ENCODE peak calls at places on chromosomes 1 and 21, in five cellular contexts. W is HCT116, E is foreskin fibroblast, B is heart right ventricle, J is dorsolateral prefrontal cortex. Q is an unnamed sample.

GRCh38 chr1:156489166-156489934 is 11.2 kb downstream of the MEF2D start:
- DNase-seq in W (no peak), E (no peak), B (peak), J (peak), Q (no peak)

GRCh38 chr1:65681101-65681500 is 111.6 kb upstream of the PDE4B start:
- DNase-seq in W (no peak), E (peak), B (no peak), J (no peak), Q (peak)

GRCh38 chr1:231814031-231814430 is 187.4 kb downstream of the DISC1 start:
- DNase-seq in W (no peak), E (no peak), B (no peak), J (no peak), Q (no peak)

GRCh38 chr21:45970674-45971486 is 10.7 kb upstream of the COL6A1 start:
- DNase-seq in W (no peak), E (no peak), B (peak), J (no peak), Q (no peak)

GRCh38 chr1:195195423-195196057 is 1412.7 kb downstream of the KCNT2 start:
- DNase-seq in W (no peak), E (no peak), B (no peak), J (no peak), Q (no peak)

GRCh38 chr21:26795398-26795790 is 49.8 kb downstream of the ADAMTS1 start:
- DNase-seq in W (no peak), E (no peak), B (no peak), J (no peak), Q (no peak)

GRCh38 chr21:39518055-39518844 is 66.5 kb downstream of the SH3BGR start:
- DNase-seq in W (peak), E (peak), B (peak), J (peak), Q (peak)

GRCh38 chr1:218353656-218354055 is 8.5 kb downstream of the TGFB2 start:
- DNase-seq in W (no peak), E (no peak), B (no peak), J (no peak), Q (no peak)

GRCh38 chr1:10209905-10210810 is at the start of gene KIF1B:
- DNase-seq in W (peak), E (peak), B (peak), J (peak), Q (peak)

GRCh38 chr1:219340796-219341195 is 167.1 kb downstream of the LYPLAL1 start:
- DNase-seq in W (no peak), E (peak), B (no peak), J (no peak), Q (no peak)

GRCh38 chr1:29485096-29485925 is 249.0 kb downstream of the PTPRU start:
- DNase-seq in W (no peak), E (no peak), B (no peak), J (no peak), Q (no peak)

GRCh38 chr1:227805606-227806197 is 9.8 kb upstream of the PRSS38 start:
- DNase-seq in W (peak), E (peak), B (no peak), J (no peak), Q (peak)
- TF ChIP-seq CTCF in W (peak), E (no peak), B (no peak), J (no peak), Q (no peak)

GRCh38 chr1:87279201-87279860 is 49.3 kb upstream of the LMO4 start:
- DNase-seq in W (no peak), E (no peak), B (peak), J (no peak), Q (no peak)
- H3K4me3 ChIP-seq in W (no peak), E (no peak), B (no peak), J (no peak), Q (no peak)

DNA sequence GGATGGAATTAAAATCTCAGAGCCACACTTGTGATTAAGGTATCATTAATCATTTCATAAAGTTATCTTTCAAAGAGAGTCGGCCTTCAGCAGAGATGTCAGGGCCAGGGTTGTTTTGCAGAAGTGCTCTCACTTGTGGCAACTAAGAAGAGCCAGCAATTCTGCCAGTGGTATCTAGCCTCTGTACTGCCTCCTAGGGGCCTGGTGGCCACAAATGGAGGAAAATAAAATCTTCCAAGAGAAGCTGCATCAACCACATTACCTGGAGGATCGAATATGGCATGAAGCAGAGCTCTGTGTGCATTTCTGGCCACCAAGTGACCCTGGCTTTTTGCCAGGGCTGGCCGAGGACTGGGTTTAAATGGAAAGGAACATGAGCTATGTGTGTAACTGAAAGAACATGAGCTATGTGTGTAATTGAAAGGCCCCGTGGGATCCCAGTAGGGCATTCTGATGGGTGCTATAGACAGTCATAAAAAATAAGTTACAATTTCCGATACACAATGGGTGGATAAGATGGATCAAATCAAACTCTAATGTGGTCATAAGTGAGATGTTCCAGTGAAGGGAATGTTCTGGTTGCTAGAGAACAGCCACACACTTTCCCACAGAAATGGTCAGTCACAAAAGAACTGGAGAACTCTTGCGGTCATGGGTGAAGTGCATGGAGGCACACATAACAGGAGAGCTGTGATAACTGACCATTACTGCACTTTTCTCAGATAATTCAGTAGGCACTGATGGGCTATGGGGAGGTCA is 335.8 kb downstream of the CAMTA1 start:
- DNase-seq in W (no peak), E (no peak), B (no peak), J (peak), Q (no peak)
- TF ChIP-seq CTCF in W (peak), E (no peak), B (no peak), J (no peak), Q (peak)

DNA sequence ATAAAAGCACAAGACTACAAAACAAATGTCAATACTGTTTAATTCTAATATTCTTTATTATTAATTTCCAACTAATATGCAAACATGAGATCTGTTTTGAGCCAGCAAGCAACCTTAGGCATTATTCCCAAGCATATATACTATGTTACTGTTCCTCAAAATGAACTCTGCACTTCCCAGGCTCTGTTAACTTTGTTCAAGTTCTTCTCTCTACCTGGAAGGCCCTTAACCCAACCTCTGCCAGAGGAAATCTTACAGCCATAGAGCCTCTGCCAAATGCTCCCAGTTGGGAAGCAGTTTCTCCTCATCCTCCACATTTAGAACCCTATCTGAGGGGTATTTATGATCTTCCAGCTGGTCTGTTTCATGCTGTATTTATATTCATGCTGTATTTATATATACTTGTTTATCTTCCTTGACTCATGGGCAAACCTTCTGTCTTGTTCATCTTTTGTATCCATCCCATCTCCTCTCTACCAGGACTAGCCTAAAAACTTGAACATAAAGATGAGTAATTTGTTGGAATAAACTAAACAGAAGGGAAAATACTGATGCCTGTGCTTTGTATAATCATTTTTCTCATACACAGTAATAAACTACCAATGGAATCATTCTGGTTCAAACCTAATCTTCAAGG is 5.3 kb downstream of the IVNS1ABP start:
- DNase-seq in W (no peak), E (no peak), B (no peak), J (no peak), Q (no peak)
- H3K4me3 ChIP-seq in W (no peak), E (no peak), B (no peak), J (no peak), Q (no peak)

GRCh38 chr1:160779662-160780397 is 16.1 kb upstream of the LY9 start:
- DNase-seq in W (peak), E (no peak), B (no peak), J (no peak), Q (no peak)
- TF ChIP-seq CTCF in W (peak), E (no peak), B (no peak), J (no peak), Q (peak)

DNA sequence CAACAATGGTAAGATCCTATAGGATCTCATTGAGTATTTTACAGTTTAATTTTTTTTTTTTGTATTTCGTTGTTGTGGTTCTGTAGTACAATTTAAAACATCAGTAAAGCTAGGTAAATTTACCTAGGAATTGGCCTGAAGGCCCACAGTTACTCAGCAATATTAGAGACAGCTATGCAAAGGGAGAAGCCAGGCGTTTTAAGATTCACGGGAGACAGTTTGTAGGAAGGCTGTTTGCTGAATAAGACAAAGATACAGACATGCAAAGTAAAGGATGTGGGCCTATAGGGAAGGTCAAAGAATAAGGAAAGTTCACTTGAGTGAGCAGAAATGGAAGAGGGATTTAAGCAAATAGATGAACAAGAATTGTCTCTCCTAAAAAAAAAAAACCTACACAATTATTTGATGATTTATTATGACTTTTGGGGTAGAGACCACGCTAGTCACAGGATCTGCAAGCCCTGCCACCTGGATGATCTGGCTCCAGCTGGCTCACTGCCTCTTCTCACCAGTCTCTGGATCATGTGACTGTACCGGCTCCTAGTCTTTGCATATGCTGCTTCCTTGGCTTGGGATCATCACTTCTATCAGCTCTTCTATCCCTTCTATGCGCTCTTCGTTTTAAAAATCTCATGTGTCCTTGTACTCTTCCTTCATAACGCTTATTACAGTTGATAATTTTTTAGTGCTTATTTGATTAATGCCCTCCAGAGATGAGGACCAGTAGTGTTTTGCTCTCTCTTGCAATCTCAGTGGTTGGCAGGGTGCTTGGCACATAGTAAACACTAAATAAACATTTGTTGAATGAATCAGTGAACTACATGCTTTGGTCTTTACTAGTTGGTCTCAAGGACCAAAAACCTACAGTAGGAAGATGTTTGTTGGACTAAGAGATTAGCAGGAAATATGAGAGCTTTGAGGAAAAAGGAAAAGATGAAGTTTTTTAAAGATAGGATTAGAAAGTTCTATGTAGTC is 14.1 kb downstream of the DYRK1A start:
- DNase-seq in W (no peak), E (no peak), B (peak), J (peak), Q (no peak)
- H3K4me3 ChIP-seq in W (no peak), E (no peak), B (no peak), J (no peak), Q (no peak)

DNA sequence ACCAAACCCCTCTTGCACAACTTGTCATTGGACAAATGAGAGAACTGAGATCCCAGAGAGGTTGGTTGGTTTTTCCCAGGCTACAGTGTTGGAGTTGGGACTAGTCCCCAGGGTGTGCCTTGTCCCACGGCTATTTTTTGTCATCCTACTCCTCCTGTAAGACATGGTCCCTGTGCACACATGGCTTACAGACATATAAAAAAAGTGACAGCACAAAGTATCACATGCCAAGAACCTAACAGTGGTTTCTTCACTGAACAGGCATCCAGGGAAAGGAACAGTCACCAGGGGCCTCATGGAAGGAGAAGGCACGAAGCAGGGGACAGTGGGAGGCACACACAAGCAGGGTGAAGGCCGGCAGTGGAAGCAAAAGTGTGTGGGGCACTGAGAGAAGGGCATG is 36.5 kb downstream of the SERBP1 start:
- DNase-seq in W (no peak), E (no peak), B (no peak), J (no peak), Q (no peak)
- TF ChIP-seq CTCF in W (no peak), E (no peak), B (no peak), J (no peak), Q (no peak)

DNA sequence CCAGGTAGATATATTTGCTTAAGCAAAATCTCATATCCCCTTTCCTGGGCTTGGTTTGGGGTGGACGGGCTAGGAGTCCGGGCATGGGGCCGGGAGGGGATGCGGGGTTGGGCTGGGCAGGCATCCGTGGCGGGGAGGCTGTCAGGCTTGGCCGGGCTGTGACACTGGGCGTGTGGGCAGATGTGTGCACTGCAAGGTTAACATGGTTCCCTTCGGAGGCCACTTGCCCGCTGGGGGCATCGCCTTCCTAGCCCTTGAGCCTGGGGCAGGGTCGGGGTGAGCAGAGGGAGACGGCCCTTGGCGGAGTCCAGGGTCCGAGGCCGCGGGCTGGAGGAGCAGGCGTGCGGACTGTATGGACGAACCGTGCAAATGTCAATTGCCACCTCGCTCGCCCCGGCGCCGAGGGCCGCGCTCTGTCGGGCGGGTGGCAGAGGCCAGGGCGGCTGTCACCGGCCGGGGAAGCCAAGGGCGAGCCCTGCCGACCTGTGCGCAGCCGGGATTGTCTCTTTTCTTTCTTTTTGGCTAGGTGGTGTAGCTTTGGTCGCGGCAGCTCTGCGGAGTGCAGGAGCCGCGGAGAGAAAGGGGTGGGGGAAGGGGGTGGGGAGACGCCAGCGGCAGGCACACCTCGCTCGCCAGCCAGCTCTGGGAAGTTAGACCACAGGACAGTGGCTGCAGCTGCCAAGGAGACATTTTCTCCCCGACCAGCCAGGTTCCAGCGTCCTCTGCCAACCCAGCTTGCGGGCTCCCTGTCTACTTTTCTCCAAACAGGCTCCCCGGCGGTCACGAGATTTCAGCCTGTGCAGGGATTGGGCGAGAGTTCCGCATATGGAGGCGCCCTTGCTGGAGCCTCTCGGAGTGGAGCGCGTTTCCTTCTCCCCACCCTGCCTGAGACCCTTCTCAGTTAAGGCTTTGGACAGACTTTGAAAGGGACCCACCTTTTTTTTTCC is 1.3 kb downstream of the RCOR3 start:
- DNase-seq in W (no peak), E (peak), B (peak), J (peak), Q (peak)
- H3K4me3 ChIP-seq in W (peak), E (peak), B (peak), J (peak), Q (peak)

DNA sequence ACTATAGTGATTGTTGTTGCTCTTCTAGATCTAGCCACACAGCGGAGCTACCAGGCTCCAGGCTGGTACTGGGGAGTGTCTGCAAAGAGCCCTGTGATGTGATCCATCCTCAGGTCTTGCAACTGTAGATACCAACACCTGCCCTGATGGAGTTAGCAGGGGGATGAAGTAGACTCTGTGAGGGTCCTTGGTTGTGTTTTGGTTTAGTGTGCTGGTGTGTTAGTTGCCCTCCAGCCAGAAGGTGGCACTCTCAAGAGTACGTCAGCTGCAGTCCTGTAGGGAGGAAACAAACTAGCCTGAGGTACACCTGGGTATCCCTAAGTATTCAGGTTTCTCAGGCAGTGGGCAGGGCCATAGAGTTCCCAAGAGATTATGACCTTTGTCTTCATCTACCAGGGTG is 81.2 kb upstream of the TMPRSS2 start:
- DNase-seq in W (no peak), E (no peak), B (no peak), J (no peak), Q (no peak)
- TF ChIP-seq CTCF in W (no peak), E (no peak), B (no peak), J (no peak), Q (no peak)

Q was measured in HFF-Myc.